ENCODE peak calls at places on chromosomes 12 and 14, in eight cellular contexts. D is transverse colon, I is GM12865, A is fibroblast of the aortic adventitia, N is DND-41, C is suprapubic skin, B is heart right ventricle, P is cardiac fibroblast. K is an unnamed sample.

GRCh38 chr12:95582230-95583058 is 31.2 kb upstream of the USP44 start:
- DNase-seq in D (no peak), I (no peak), A (peak), N (no peak), C (no peak), B (no peak), P (peak), K (no peak)

GRCh38 chr12:94618995-94619695 is 31.2 kb downstream of the TMCC3 start:
- DNase-seq in D (no peak), I (no peak), A (peak), N (no peak), C (no peak), B (no peak), P (peak), K (no peak)

GRCh38 chr14:100018482-100018881 is 46.7 kb upstream of the EVL start:
- DNase-seq in D (no peak), I (no peak), A (no peak), N (no peak), C (no peak), B (no peak), P (no peak), K (no peak)

GRCh38 chr14:72666610-72667009 is 227.3 kb downstream of the DPF3 start:
- DNase-seq in D (no peak), I (no peak), A (peak), N (no peak), C (no peak), B (no peak), P (peak), K (no peak)

GRCh38 chr14:102150636-102151195 is 11.0 kb downstream of the WDR20 start:
- DNase-seq in D (no peak), I (no peak), A (no peak), N (no peak), C (no peak), B (no peak), P (no peak), K (no peak)

GRCh38 chr12:73266206-73266605 is 994.0 kb downstream of the TRHDE start:
- DNase-seq in D (no peak), I (no peak), A (no peak), N (no peak), C (no peak), B (no peak), P (no peak), K (no peak)

GRCh38 chr14:97109234-97109633 is 312.1 kb downstream of the VRK1 start:
- DNase-seq in D (no peak), I (no peak), A (no peak), N (no peak), C (no peak), B (no peak), P (no peak), K (no peak)

GRCh38 chr12:122836027-122836921 is 1.0 kb downstream of the HIP1R start:
- DNase-seq in D (peak), I (peak), A (peak), N (peak), C (peak), B (no peak), P (peak), K (no peak)

GRCh38 chr12:68636268-68636667 is 25.6 kb downstream of the RAP1B start:
- DNase-seq in D (no peak), I (no peak), A (peak), N (no peak), C (no peak), B (no peak), P (peak), K (no peak)

GRCh38 chr12:63958876-63959275 is 114.4 kb downstream of the SRGAP1 start:
- DNase-seq in D (no peak), I (no peak), A (no peak), N (no peak), C (no peak), B (no peak), P (no peak), K (no peak)

GRCh38 chr14:53032161-53032803 is 81.4 kb upstream of the FERMT2 start:
- DNase-seq in D (no peak), I (no peak), A (peak), N (no peak), C (no peak), B (peak), P (peak), K (no peak)

GRCh38 chr14:65637780-65638179 is 225.2 kb downstream of the FUT8 start:
- DNase-seq in D (no peak), I (peak), A (no peak), N (peak), C (no peak), B (no peak), P (no peak), K (peak)

GRCh38 chr14:100591453-100592371 is 4.5 kb upstream of the BEGAIN start:
- DNase-seq in D (no peak), I (no peak), A (no peak), N (no peak), C (peak), B (no peak), P (no peak), K (no peak)

GRCh38 chr14:73741386-73741875 is 27.2 kb upstream of the PNMA1 start:
- DNase-seq in D (peak), I (peak), A (peak), N (peak), C (peak), B (peak), P (peak), K (peak)

GRCh38 chr14:65506801-65507200 is 94.3 kb downstream of the FUT8 start:
- DNase-seq in D (no peak), I (no peak), A (no peak), N (no peak), C (no peak), B (no peak), P (no peak), K (no peak)

GRCh38 chr14:72559669-72560068 is 334.2 kb downstream of the DPF3 start:
- DNase-seq in D (no peak), I (no peak), A (no peak), N (no peak), C (no peak), B (no peak), P (no peak), K (no peak)

GRCh38 chr12:17793854-17794253 is 296.1 kb downstream of the RERGL start:
- DNase-seq in D (no peak), I (no peak), A (no peak), N (no peak), C (no peak), B (no peak), P (no peak), K (no peak)

GRCh38 chr12:25975179-25975578 is 16.7 kb downstream of the RASSF8 start:
- DNase-seq in D (no peak), I (no peak), A (no peak), N (no peak), C (no peak), B (no peak), P (no peak), K (no peak)

GRCh38 chr12:25971675-25972035 is 13.2 kb downstream of the RASSF8 start:
- DNase-seq in D (no peak), I (no peak), A (peak), N (no peak), C (no peak), B (no peak), P (no peak), K (no peak)

GRCh38 chr12:25970082-25970481 is 11.6 kb downstream of the RASSF8 start:
- DNase-seq in D (no peak), I (no peak), A (no peak), N (no peak), C (no peak), B (no peak), P (no peak), K (no peak)

GRCh38 chr12:25972783-25973182 is 14.3 kb downstream of the RASSF8 start:
- DNase-seq in D (no peak), I (no peak), A (peak), N (no peak), C (no peak), B (no peak), P (peak), K (no peak)

DNA sequence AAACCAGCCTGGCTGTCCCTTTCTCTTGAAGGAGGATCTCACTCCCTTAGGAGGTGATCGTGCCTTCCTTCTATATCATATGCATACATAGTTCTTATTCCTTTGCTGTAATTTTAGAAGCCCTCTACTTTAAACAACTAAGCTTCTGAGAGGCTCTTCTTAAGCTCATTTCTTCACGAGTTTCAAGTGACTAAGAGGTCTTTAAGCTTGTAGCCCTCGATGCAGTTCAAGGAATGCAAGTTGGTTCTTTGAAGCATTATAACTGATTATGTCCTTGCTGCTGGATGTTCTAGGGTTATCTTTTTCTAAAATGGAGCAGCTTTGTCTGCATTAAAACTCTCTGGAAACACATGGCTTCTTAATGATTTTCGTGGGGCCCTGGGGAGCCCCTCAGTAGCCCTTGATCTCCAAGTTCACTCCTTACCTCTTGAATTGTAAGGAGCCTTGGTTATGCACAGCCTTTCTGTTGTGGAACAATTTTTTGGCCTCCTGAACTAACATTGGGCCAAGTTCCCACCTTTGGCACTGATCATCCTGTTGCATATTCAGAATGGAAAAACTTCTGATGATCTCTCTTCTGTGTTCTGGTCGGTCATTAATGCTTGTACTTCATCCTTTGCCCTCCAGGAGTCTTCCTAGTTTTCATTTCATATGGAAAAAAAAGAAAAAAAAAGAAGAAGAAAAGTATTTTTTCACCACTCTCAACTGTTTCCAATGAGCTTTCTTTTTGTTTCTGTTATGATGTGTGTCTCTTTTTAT is 12.6 kb downstream of the RASSF8 start:
- DNase-seq in D (no peak), I (no peak), A (peak), N (no peak), C (no peak), B (no peak), P (peak), K (no peak)
- TF ChIP-seq CTCF in D (no peak), I (no peak), A (peak), N (no peak), C (no peak), B (peak), P (peak), K (peak)

GRCh38 chr12:121495746-121496145 is 85.1 kb downstream of the KDM2B start:
- DNase-seq in D (no peak), I (no peak), A (no peak), N (no peak), C (no peak), B (no peak), P (no peak), K (no peak)

GRCh38 chr12:121504505-121504904 is 76.3 kb downstream of the KDM2B start:
- DNase-seq in D (no peak), I (no peak), A (no peak), N (no peak), C (no peak), B (no peak), P (no peak), K (no peak)

GRCh38 chr12:121501946-121502345 is 78.9 kb downstream of the KDM2B start:
- DNase-seq in D (no peak), I (no peak), A (no peak), N (no peak), C (no peak), B (no peak), P (no peak), K (no peak)

GRCh38 chr12:121503395-121503794 is 77.4 kb downstream of the KDM2B start:
- DNase-seq in D (no peak), I (no peak), A (no peak), N (no peak), C (no peak), B (no peak), P (no peak), K (no peak)

DNA sequence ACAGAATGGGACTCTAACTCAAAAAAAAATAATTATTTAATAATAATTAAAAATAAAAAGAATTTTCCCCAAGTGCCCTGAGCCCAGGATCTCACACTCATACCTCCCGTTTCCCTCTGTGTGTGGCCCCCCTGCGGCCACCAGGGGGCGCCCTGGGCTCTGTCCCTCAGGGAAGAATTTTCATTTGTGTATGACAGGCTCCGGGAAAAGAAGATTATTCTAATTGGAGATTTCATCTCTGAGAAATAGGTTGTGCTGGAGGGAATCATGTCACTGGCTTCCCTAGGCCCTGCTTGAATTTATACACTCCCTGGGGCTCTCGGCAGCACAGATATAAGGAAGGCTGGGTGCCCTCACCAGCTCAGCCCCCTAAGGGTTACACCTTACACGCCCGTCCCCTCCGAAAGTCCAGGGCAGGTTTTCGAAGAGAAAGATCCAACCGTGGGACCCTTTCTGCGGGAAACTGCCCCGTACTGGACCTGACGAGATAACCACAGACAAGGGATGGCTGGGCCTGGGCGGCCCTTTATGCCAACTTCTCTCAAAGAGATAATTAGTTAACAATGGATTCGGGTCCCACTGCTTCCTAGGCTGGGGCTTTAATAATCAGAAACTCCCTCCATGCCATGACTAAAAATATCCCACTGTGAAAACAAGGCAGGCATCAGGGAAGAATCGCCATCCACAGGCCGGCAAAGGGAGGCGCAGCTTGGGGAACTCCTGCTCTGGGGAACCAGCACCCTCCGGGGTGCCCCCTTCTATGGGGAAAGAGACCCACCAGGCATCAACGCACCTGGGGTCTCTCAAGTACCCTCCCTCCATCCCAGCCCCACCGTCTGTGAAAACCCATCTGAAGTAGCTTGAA is 80.7 kb downstream of the KDM2B start:
- DNase-seq in D (peak), I (peak), A (peak), N (peak), C (peak), B (peak), P (peak), K (peak)
- H3K4me3 ChIP-seq in D (no peak), I (no peak), A (no peak), N (no peak), C (no peak), B (no peak), P (no peak), K (peak)

DNA sequence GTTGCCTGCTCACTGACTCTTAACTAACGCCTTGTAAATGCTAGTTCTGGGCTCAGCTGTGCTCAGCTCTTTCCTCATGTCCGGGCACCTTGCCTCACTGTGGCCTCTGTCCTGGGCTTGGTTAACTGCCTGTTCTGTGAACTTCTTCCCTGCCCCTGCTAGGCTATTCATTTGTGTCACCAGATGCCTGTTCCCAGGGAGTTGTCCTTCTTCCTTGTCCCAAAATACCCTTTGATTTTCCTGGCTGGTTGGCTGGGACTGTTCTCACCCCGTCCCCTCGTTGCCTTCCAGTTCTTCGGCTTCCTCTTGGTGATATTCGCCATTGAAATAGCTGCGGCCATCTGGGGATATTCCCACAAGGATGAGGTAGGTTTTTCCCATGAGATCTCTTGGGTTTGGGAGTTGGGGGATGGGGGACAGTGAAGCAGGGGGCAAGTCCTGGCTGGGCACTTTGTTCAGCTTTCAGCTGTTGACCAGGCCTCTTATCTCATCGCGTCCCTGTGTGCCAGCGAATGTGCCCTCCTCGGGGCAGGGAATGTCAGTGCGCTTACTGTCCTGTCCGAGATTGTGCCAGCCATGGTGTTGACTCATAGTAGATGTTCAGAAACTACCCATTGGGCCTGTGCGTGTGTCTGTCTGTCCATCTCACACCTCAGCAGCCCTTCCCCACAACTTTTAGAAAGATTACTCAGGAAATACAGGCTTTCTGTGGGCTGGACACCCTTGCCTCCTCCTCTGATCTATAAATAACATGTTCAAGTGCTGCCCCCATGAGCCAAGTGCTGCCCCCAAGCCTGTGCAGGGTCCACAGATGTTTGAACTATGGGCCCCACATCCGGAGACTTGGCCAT is 33.1 kb downstream of the CD9 start:
- DNase-seq in D (peak), I (no peak), A (no peak), N (no peak), C (no peak), B (peak), P (peak), K (no peak)
- TF ChIP-seq CTCF in D (peak), I (no peak), A (no peak), N (no peak), C (no peak), B (peak), P (no peak), K (peak)

DNA sequence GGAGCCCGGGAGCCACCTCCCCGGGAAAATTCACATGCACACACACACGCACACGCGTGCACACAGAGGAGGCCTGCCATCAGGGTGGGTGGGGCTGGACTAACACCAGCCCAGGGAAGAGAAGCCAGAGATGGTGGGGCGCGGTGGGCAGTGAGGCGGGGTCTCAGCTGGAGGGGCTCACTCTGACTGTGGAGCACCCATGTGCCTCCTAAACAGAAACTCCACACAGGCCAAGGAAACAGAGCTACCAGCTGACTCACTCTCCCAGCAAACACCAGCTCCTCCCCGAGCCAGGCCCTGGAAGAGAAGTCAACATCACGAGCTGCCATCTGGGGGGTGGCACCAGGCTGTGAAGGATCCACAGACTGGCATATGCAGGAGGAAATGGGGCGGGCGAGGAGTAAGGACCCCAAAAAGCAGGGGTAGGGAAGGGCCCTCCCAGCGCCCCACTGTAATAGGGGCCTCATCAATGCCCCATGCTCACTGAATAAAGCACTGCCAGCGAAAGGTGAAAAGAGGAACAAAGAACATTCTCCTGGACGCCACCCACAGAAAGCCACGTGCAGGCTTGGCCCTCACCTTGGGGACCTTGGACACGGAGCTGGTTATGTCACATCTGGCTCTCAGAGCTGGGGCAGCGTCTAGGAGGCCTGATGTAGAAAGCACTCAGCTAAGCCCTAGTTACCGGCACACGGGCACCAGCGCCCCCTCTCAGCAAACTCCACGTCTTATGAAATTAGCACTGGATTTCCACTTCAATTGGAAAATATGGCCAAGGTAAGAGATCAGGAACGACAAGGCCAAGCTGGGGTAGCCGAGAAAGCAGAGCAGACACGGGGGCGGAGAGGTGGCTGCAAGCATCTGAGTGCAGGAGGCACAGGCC is 8.4 kb upstream of the INF2 start:
- DNase-seq in D (peak), I (peak), A (peak), N (no peak), C (peak), B (no peak), P (peak), K (peak)
- H3K4me3 ChIP-seq in D (no peak), I (no peak), A (peak), N (no peak), C (peak), B (no peak), P (peak), K (no peak)

GRCh38 chr12:74641262-74641661 is 103.6 kb downstream of the ATXN7L3B start:
- DNase-seq in D (no peak), I (no peak), A (no peak), N (no peak), C (no peak), B (no peak), P (no peak), K (no peak)

GRCh38 chr12:74646831-74647230 is 109.2 kb downstream of the ATXN7L3B start:
- DNase-seq in D (no peak), I (peak), A (peak), N (no peak), C (no peak), B (no peak), P (peak), K (no peak)

GRCh38 chr12:74644681-74645080 is 107.0 kb downstream of the ATXN7L3B start:
- DNase-seq in D (no peak), I (no peak), A (no peak), N (no peak), C (no peak), B (no peak), P (no peak), K (no peak)

GRCh38 chr12:74641694-74642093 is 104.1 kb downstream of the ATXN7L3B start:
- DNase-seq in D (no peak), I (no peak), A (no peak), N (no peak), C (no peak), B (no peak), P (no peak), K (no peak)

GRCh38 chr12:74647241-74647640 is 109.6 kb downstream of the ATXN7L3B start:
- DNase-seq in D (no peak), I (no peak), A (no peak), N (no peak), C (no peak), B (no peak), P (no peak), K (no peak)
- TF ChIP-seq CTCF in D (no peak), I (no peak), A (no peak), N (no peak), C (no peak), B (no peak), P (no peak), K (no peak)

K was measured in uterus.